ENCODE peak calls at places on chromosome 13, in four cellular contexts. Y is transverse colon, X is breast epithelium, M is GM23338. P is an unnamed sample.

GRCh38 chr13:98454389-98454881 is 122.5 kb downstream of the STK24 start:
- DNase-seq in Y (no peak), X (no peak), M (no peak), P (peak)

GRCh38 chr13:101779147-101779546 is 326.7 kb downstream of the ITGBL1 start:
- DNase-seq in Y (no peak), X (no peak), M (no peak), P (no peak)

GRCh38 chr13:106103779-106104178 is 431.7 kb downstream of the EFNB2 start:
- DNase-seq in Y (no peak), X (no peak), M (no peak), P (no peak)

GRCh38 chr13:94198666-94199065 is 280.8 kb downstream of the DCT start:
- DNase-seq in Y (no peak), X (no peak), M (no peak), P (no peak)

GRCh38 chr13:22703601-22704209 is 477.1 kb upstream of the SGCG start:
- DNase-seq in Y (no peak), X (no peak), M (no peak), P (no peak)

GRCh38 chr13:42272776-42273175 is 824 bp downstream of the AKAP11 start:
- DNase-seq in Y (no peak), X (no peak), M (no peak), P (no peak)

GRCh38 chr13:59801107-59801880 is 362.4 kb downstream of the DIAPH3 start:
- DNase-seq in Y (no peak), X (no peak), M (no peak), P (no peak)

GRCh38 chr13:102677122-102677521 is 17.7 kb downstream of the METTL21C start:
- DNase-seq in Y (no peak), X (no peak), M (no peak), P (no peak)

GRCh38 chr13:39538826-39539555 is 64.0 kb downstream of the LHFPL6 start:
- DNase-seq in Y (no peak), X (no peak), M (no peak), P (no peak)

GRCh38 chr13:100533588-100534041 is 55.0 kb downstream of the GGACT start:
- DNase-seq in Y (no peak), X (no peak), M (no peak), P (no peak)

GRCh38 chr13:73618275-73618865 is 515.8 kb downstream of the KLF12 start:
- DNase-seq in Y (peak), X (no peak), M (peak), P (no peak)

GRCh38 chr13:31476266-31476665 is 263.1 kb upstream of the RXFP2 start:
- DNase-seq in Y (no peak), X (no peak), M (peak), P (no peak)

GRCh38 chr13:110912651-110913051 is 2.2 kb downstream of the ANKRD10 start:
- DNase-seq in Y (no peak), X (no peak), M (no peak), P (no peak)

GRCh38 chr13:41488124-41488523 is 30.8 kb downstream of the RGCC start:
- DNase-seq in Y (no peak), X (no peak), M (no peak), P (no peak)

GRCh38 chr13:61664821-61665705 is 249.4 kb upstream of the PCDH20 start:
- DNase-seq in Y (no peak), X (no peak), M (no peak), P (no peak)

GRCh38 chr13:106507560-106508274 is 27.7 kb downstream of the EFNB2 start:
- DNase-seq in Y (no peak), X (no peak), M (peak), P (no peak)

DNA sequence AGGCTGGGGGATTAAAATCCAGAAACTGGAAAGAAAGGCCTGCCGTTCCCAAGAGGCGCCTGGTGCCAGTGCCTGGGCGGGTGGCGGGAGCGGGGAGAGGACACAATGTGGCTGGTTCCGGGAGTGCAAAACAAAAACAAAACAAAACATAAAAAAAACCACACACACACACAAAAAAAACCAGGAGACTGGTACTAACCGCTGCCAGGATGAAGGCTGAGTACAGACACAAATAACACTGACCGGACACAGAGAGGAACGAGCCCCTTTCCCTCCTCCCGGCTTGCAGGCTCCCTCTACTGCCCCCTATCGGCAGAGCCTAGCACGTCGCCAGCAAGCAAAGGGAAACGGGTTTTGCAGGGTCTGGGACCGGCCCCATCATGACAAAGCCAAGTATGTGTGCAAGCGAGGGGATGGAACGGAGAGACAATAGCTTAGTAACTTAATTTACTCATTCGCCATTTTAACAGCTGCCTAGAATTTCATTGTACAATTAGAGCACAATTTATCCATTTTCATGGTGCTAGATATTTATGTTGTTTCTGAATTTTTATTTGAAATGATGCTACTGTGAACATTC is 17.9 kb upstream of the ZDHHC20 start:
- DNase-seq in Y (peak), X (peak), M (peak), P (peak)
- TF ChIP-seq POLR2AphosphoS5 in Y (no peak), X (no peak), M (no peak), P (peak)

DNA sequence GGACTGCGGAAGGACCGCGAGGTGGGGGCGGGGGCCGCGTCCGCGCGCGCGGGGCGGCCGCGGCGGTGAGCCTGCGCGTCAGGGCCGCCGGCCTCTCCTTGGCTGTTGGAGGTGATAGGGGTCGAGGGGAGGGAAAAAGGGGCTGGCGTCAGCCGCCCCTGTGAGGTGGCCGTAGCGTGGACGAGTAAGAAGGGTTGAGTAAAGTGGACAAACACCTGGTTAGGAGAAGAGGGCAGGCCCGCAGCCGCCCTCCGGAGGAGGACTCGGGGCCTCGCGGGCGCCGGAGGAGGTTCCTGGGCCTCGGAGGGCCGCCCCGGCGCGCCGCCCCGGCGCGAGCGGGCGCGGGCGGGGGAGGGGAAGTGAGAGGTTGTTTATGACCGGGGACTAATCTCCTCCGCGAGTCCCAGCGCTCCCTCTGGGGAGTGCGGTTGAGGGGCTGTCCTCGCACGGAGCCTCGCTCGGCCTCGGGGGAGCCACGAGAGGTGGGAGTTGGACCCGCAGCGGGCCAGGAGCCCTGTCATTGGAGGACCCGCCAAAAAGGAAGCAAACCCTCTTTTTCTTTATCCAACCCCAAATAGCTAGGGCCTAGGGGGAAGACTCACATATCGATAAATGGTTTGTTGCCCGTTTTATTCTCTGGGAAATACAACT is 597 bp upstream of the INTS6 start:
- DNase-seq in Y (peak), X (no peak), M (peak), P (peak)
- TF ChIP-seq POLR2AphosphoS5 in Y (peak), X (peak), M (no peak), P (no peak)

GRCh38 chr13:29499766-29500165 is 95.7 kb downstream of the SLC7A1 start:
- DNase-seq in Y (no peak), X (no peak), M (no peak), P (no peak)
- TF ChIP-seq POLR2AphosphoS5 in Y (no peak), X (no peak), M (no peak), P (no peak)

GRCh38 chr13:50526771-50527567 is 316.5 kb downstream of the DLEU7 start:
- DNase-seq in Y (peak), X (peak), M (no peak), P (peak)

GRCh38 chr13:50527612-50528509 is 315.6 kb downstream of the DLEU7 start:
- DNase-seq in Y (no peak), X (no peak), M (no peak), P (no peak)

GRCh38 chr13:50531917-50532899 is 311.3 kb downstream of the DLEU7 start:
- DNase-seq in Y (no peak), X (no peak), M (no peak), P (no peak)

GRCh38 chr13:50524540-50524939 is 319.0 kb downstream of the DLEU7 start:
- DNase-seq in Y (no peak), X (no peak), M (no peak), P (no peak)

GRCh38 chr13:50529154-50529882 is 314.2 kb downstream of the DLEU7 start:
- DNase-seq in Y (peak), X (peak), M (no peak), P (peak)
- TF ChIP-seq POLR2AphosphoS5 in Y (peak), X (peak), M (no peak), P (peak)

DNA sequence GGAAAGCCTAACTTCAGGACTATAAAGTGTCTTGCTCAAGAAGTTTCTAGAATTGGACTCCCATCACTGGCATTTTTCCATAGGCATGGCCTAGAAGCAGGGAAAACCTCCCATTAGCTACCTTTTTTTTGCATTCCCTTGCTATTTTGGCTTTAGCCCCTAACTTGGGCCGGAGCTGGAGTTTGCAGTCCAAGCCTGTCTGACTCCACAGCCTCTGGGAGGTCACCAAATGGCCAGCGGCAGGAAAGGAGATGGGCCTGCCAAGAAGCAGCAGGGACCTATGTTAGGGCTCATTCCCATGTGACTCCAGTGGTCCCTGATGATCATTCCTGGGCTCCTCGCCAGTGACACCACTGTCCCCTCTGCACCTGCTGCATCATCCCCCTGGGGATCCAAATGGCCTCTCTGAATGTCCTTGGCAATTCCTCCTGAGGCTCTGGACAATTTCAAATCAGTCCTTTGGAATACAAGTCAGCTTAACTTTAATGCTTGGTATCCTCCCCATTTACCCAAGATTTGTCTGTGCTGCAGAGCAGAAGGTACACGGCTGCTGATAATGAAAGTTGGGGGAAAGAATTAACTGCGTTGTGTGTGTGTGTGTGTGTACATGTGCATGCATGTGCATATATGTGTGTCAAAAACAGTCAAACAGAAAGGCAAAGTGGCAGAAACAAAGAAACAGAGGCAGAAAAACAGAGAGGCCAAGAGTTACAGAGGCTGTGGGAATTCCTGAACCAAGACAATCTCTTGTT is 69.8 kb upstream of the SERP2 start:
- DNase-seq in Y (peak), X (no peak), M (no peak), P (no peak)
- TF ChIP-seq POLR2AphosphoS5 in Y (peak), X (peak), M (no peak), P (no peak)

DNA sequence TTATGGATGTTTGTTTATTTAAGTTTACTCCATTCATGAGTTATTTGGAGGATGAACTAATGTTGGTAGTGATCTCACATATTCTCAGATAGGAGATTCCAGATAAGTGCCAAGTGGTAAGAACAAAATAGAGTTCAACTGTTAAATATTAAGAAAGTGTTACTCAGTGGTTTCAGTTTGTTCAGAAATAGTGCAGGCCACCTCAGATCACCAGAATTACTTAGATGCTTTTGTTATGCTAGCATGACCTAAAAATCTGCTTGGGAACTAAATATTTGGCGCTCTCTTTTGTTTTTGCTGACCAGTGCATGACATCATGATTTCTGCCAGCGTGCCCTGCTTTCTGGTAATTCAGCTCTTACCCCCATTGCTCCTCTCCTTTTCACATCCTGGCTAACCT is 15.6 kb downstream of the CLDN10 start:
- DNase-seq in Y (no peak), X (no peak), M (no peak), P (no peak)
- TF ChIP-seq POLR2AphosphoS5 in Y (no peak), X (no peak), M (no peak), P (no peak)

DNA sequence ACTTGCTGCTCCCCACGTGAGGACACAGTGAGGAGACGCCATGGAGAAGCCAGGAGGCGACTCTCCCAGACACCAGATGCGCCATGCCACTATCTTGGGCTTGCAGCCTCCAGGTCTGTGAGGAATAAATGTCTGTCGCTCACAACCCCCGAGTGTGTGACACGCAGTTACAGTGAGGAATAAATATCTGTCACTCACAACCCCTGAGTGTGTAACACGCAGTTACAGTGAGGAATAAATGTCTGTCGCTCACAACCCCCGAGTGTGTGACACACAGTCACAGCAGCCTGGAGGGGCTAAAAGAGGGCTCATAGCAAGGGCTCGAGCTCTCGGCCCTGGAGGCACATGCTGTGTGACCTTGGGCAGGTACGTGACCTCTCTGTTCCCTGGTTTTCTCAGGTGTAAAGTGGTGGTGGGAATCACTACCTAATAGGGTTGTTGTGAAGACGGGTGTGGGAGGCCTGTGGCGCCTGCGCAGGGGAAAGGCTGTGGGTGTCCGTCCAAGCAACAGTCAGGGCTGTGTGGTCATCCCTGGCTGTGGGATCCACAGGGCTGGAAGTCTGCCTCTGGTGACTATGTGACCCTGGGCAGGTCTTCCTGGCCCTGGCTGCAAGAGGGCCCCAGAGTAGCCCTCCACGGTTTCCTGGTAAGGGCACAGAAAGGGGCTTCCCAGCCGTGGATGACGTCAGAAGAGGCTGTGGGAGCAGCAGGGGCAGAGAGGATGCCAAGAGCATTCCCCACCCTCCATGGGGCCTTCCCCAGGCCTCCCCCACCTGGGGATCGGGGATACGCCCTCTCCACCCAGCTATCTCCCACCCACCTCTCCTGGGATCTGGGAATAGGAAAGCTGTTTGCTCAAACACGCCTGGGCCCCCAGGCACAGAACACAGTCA is 77.7 kb downstream of the C1QTNF9 start:
- DNase-seq in Y (no peak), X (no peak), M (no peak), P (no peak)
- TF ChIP-seq POLR2AphosphoS5 in Y (no peak), X (no peak), M (no peak), P (no peak)

P was measured in prostate gland.